ENCODE peak calls at places on chromosomes 6 and 20, in four cellular contexts. One of them, this sample, is unnamed.

GRCh38 chr20:53840462-53841000 is 229.9 kb downstream of the BCAS1 start:
- DNase-seq in endothelial cell of umbilical vein: no peak
- DNase-seq in IMR-90: peak; percentile 28
- DNase-seq in K562: no peak
- DNase-seq in this sample: no peak

GRCh38 chr6:12578751-12579150 is 137.8 kb upstream of the PHACTR1 start:
- DNase-seq in K562: no peak
- DNase-seq in endothelial cell of umbilical vein: no peak
- DNase-seq in IMR-90: peak; percentile 74
- DNase-seq in this sample: peak; percentile 85

GRCh38 chr6:42550277-42550676 is 13.6 kb upstream of the UBR2 start:
- DNase-seq in endothelial cell of umbilical vein: no peak
- DNase-seq in IMR-90: no peak
- DNase-seq in K562: no peak
- DNase-seq in this sample: no peak

GRCh38 chr6:35359744-35360348 is 17.5 kb downstream of the PPARD start:
- DNase-seq in endothelial cell of umbilical vein: no peak
- DNase-seq in K562: no peak
- DNase-seq in IMR-90: peak; percentile 79
- DNase-seq in this sample: no peak

GRCh38 chr20:11316244-11316643 is 601.4 kb upstream of the BTBD3 start:
- DNase-seq in IMR-90: no peak
- DNase-seq in K562: no peak
- DNase-seq in endothelial cell of umbilical vein: no peak
- DNase-seq in this sample: no peak

GRCh38 chr6:133368664-133369063 is 127.5 kb downstream of the EYA4 start:
- DNase-seq in endothelial cell of umbilical vein: no peak
- DNase-seq in K562: no peak
- DNase-seq in IMR-90: peak; percentile 10
- DNase-seq in this sample: no peak

GRCh38 chr6:56235245-56235644 is 12.1 kb downstream of the COL21A1 start:
- DNase-seq in K562: no peak
- DNase-seq in IMR-90: peak; percentile 16
- DNase-seq in endothelial cell of umbilical vein: peak; percentile 67
- DNase-seq in this sample: no peak

GRCh38 chr20:36950432-36951197 is 893 bp downstream of the SAMHD1 start:
- DNase-seq in IMR-90: peak; percentile 22
- DNase-seq in K562: peak; percentile 40
- DNase-seq in endothelial cell of umbilical vein: peak; percentile 20
- DNase-seq in this sample: no peak

GRCh38 chr20:56934888-56935287 is 305.8 kb downstream of the TFAP2C start:
- DNase-seq in IMR-90: no peak
- DNase-seq in endothelial cell of umbilical vein: no peak
- DNase-seq in K562: no peak
- DNase-seq in this sample: no peak

GRCh38 chr6:69866351-69867074 is at the start of gene COL19A1:
- DNase-seq in IMR-90: no peak
- DNase-seq in endothelial cell of umbilical vein: peak; percentile 21
- DNase-seq in K562: peak; percentile 4
- DNase-seq in this sample: no peak

GRCh38 chr6:68279793-68280557 is 355.1 kb upstream of the ADGRB3 start:
- DNase-seq in endothelial cell of umbilical vein: no peak
- DNase-seq in K562: peak; percentile 17
- DNase-seq in IMR-90: no peak
- DNase-seq in this sample: no peak

GRCh38 chr6:44263357-44264100 is 1.8 kb downstream of the NFKBIE start:
- DNase-seq in IMR-90: peak; percentile 55
- DNase-seq in endothelial cell of umbilical vein: peak; percentile 40
- DNase-seq in K562: peak; percentile 39
- DNase-seq in this sample: no peak

GRCh38 chr6:36793913-36794703 is 45.1 kb downstream of the CPNE5 start:
- DNase-seq in endothelial cell of umbilical vein: no peak
- DNase-seq in IMR-90: peak; percentile 12
- DNase-seq in K562: no peak
- DNase-seq in this sample: no peak

GRCh38 chr20:6094038-6094437 is 28.8 kb downstream of the FERMT1 start:
- DNase-seq in IMR-90: no peak
- DNase-seq in endothelial cell of umbilical vein: no peak
- DNase-seq in K562: no peak
- DNase-seq in this sample: no peak

GRCh38 chr20:23254505-23254904 is 96.1 kb upstream of the NXT1 start:
- DNase-seq in K562: no peak
- DNase-seq in endothelial cell of umbilical vein: no peak
- DNase-seq in IMR-90: no peak
- DNase-seq in this sample: no peak
- H3K9me1 ChIP-seq in K562: no peaks in the 10 kb centered on the region
- H3K9me1 ChIP-seq in endothelial cell of umbilical vein: no peaks in the 10 kb centered on the region
- H3K9me1 ChIP-seq in IMR-90: no peaks in the 10 kb centered on the region
- H3K9me1 ChIP-seq in this sample: no peaks in the 10 kb centered on the region

DNA sequence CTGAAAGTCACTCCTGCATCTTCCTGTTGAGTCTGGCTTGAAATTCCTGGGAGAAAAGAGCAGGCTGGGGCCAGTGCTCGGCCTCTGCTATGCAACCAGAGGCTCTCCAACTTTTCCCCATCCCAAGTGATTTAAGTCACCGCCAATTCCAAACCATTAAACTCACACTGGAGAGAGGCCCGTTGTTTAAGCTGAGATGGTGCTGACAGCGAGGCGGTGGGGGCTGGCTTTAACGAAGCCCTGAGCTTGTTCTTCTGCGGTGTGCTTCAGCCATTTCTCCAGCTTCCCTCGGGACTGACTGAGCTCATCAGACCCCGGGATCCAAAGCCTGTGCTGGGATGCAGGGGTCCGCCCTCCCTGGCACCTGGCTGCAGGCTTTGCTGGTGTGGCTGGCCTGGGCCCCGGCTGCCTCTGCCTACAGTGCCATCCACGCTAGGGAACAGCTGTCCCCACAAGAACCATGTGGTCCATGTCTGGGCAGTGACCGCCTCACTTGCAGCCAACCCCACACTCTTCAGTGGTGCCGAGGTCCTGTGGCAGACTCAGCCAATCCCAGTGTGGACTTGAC is 21.3 kb downstream of the RAMACL start:
- DNase-seq in IMR-90: no peak
- DNase-seq in K562: no peak
- DNase-seq in endothelial cell of umbilical vein: no peak
- DNase-seq in this sample: no peak
- H3K27ac ChIP-seq in IMR-90: no peak overlapping the region
- H3K27ac ChIP-seq in K562: no peak overlapping the region
- H3K27ac ChIP-seq in endothelial cell of umbilical vein: no peak overlapping the region
- H3K27ac ChIP-seq in this sample: no peak overlapping the region

GRCh38 chr6:150144294-150144868 is 1.5 kb downstream of the PPP1R14C start:
- DNase-seq in K562: no peak
- DNase-seq in IMR-90: no peak
- DNase-seq in endothelial cell of umbilical vein: no peak
- DNase-seq in this sample: no peak
- H3K9me1 ChIP-seq in K562: no peaks in the 10 kb centered on the region
- H3K9me1 ChIP-seq in IMR-90: no peaks in the 10 kb centered on the region
- H3K9me1 ChIP-seq in endothelial cell of umbilical vein: no peaks in the 10 kb centered on the region
- H3K9me1 ChIP-seq in this sample: no peaks in the 10 kb centered on the region

GRCh38 chr6:3741477-3741871 is 10.0 kb downstream of the PXDC1 start:
- DNase-seq in K562: no peak
- DNase-seq in endothelial cell of umbilical vein: no peak
- DNase-seq in IMR-90: no peak
- DNase-seq in this sample: no peak

GRCh38 chr6:3742076-3742425 is 9.5 kb downstream of the PXDC1 start:
- DNase-seq in endothelial cell of umbilical vein: no peak
- DNase-seq in K562: no peak
- DNase-seq in IMR-90: no peak
- DNase-seq in this sample: no peak

GRCh38 chr6:3744211-3744900 is 7.2 kb downstream of the PXDC1 start:
- DNase-seq in endothelial cell of umbilical vein: peak; percentile 42
- DNase-seq in IMR-90: no peak
- DNase-seq in K562: no peak
- DNase-seq in this sample: no peak

GRCh38 chr6:3743541-3743940 is 8.0 kb downstream of the PXDC1 start:
- DNase-seq in K562: no peak
- DNase-seq in endothelial cell of umbilical vein: no peak
- DNase-seq in IMR-90: no peak
- DNase-seq in this sample: no peak

DNA sequence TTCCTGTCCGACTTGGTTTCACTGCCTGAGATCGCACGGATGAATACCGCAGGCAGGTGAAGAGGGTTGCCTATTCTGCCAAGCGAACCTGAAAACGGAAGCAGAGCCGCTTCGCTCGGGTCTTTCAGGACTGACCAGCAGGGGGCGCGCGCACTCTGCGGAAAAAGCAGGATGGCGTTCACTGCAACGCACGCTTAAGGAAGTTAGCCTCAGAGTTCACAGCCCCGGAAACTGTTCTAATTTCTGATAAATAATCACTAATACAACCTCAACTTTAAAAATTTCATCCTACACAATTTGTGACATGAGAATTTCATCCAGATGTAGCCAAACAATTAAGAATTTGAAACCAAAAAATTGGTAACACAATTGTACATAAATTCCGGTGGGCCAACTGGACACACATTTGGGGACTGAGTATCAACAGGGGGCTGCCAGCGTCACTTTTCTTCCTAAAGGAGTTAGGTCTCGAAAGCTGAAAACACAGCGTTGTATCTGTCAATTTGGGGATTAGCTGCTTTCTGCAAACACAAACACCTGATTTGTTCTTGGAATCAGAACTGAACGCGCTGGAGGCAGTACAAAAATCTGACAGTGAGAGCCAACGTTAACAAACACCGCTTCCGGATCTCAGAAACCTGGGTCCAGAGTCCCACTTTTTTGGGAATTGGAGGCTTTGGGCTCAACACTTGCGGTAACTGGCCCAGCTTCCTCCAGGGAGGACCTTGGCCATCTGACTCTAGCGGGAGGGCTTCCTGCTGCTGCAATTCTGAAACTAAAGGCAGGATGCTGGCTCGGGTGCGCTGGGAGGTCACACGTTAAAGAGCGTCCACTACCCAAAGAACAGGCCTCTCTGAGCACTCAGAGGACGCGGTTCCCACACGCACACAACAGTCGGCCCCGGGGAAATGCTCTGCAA is 8.8 kb downstream of the PXDC1 start:
- DNase-seq in IMR-90: peak; percentile 72
- DNase-seq in K562: peak; percentile 89
- DNase-seq in endothelial cell of umbilical vein: peak; percentile 88
- DNase-seq in this sample: no peak
- H3K27ac ChIP-seq in IMR-90: no peak overlapping the region
- H3K27ac ChIP-seq in K562: no peak overlapping the region
- H3K27ac ChIP-seq in endothelial cell of umbilical vein: peak overlapping the region; percentile 74
- H3K27ac ChIP-seq in this sample: no peak overlapping the region

GRCh38 chr6:32401564-32401963 is 5.4 kb downstream of the BTNL2 start:
- DNase-seq in endothelial cell of umbilical vein: no peak
- DNase-seq in K562: no peak
- DNase-seq in IMR-90: no peak
- DNase-seq in this sample: no peak

GRCh38 chr6:32405656-32406055 is 1.3 kb downstream of the BTNL2 start:
- DNase-seq in K562: no peak
- DNase-seq in IMR-90: no peak
- DNase-seq in endothelial cell of umbilical vein: no peak
- DNase-seq in this sample: no peak

GRCh38 chr6:32406197-32406596 is 784 bp downstream of the BTNL2 start:
- DNase-seq in endothelial cell of umbilical vein: no peak
- DNase-seq in K562: no peak
- DNase-seq in IMR-90: no peak
- DNase-seq in this sample: no peak

GRCh38 chr6:32406857-32407256 is at the start of gene BTNL2:
- DNase-seq in K562: no peak
- DNase-seq in endothelial cell of umbilical vein: no peak
- DNase-seq in IMR-90: no peak
- DNase-seq in this sample: no peak

GRCh38 chr6:32402812-32403211 is 4.2 kb downstream of the BTNL2 start:
- DNase-seq in IMR-90: no peak
- DNase-seq in K562: no peak
- DNase-seq in endothelial cell of umbilical vein: no peak
- DNase-seq in this sample: no peak
- H3K9me1 ChIP-seq in IMR-90: peaks cover 3% of the 10 kb centered on the region
- H3K9me1 ChIP-seq in K562: no peaks in the 10 kb centered on the region
- H3K9me1 ChIP-seq in endothelial cell of umbilical vein: no peaks in the 10 kb centered on the region
- H3K9me1 ChIP-seq in this sample: no peaks in the 10 kb centered on the region

GRCh38 chr20:51916244-51916643 is 113.9 kb upstream of the SALL4 start:
- DNase-seq in K562: no peak
- DNase-seq in IMR-90: no peak
- DNase-seq in endothelial cell of umbilical vein: no peak
- DNase-seq in this sample: no peak
- H3K27ac ChIP-seq in K562: no peak overlapping the region
- H3K27ac ChIP-seq in IMR-90: no peak overlapping the region
- H3K27ac ChIP-seq in endothelial cell of umbilical vein: no peak overlapping the region
- H3K27ac ChIP-seq in this sample: no peak overlapping the region

DNA sequence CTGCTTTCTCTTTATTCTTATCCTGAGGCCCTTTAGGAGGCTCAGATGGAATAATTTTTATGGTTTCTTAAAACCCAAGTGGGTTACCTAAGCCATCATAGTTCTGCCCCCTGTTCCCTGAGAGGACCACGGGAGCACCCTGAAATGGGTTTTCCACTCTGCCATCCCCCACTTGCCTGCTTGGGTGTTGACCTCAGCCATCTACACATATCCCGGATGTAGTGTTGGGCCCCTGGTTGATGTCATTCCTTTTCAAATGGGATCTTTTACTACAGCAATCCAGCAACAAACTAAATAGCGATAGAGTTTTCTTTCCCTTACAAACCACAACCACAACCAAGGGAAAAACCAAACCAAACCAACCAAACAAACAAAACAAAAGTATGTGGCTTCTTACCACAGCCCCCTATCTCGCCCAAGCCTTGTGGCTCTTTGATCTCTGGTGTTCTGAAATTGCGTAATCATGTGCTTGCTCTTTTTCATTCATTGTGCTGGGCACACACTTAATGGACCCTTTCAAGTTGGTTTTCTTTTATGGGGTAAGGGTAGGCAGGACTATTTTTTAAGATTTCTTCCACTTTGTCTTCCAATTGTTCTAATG is 154.9 kb downstream of the ESR1 start:
- DNase-seq in K562: no peak
- DNase-seq in IMR-90: no peak
- DNase-seq in endothelial cell of umbilical vein: no peak
- DNase-seq in this sample: no peak
- H3K9me1 ChIP-seq in K562: no peaks in the 10 kb centered on the region
- H3K9me1 ChIP-seq in IMR-90: no peaks in the 10 kb centered on the region
- H3K9me1 ChIP-seq in endothelial cell of umbilical vein: no peaks in the 10 kb centered on the region
- H3K9me1 ChIP-seq in this sample: no peaks in the 10 kb centered on the region